ENCODE peak calls at places on chromosomes 4 and X, in ten cellular contexts. X, A, R, H, Q, Z, G, F, I and E are unnamed samples.

GRCh38 chr4:54229631-54230478 is 762 bp downstream of the PDGFRA start:
- DNase-seq in A (peak), Q (no peak), H (peak), F (peak), Z (no peak), G (no peak), I (peak), X (no peak), R (no peak), E (peak)

GRCh38 chr4:169042608-169043007 is 32.6 kb upstream of the CBR4 start:
- DNase-seq in X (no peak), R (no peak), I (no peak), H (no peak), F (no peak), Q (no peak), Z (no peak), A (no peak), G (no peak), E (no peak)

GRCh38 chr4:38980903-38981676 is 51.1 kb downstream of the TMEM156 start:
- DNase-seq in H (peak), G (peak), F (peak), I (no peak), A (peak), R (no peak), Q (no peak), X (no peak), Z (no peak), E (peak)

GRCh38 chr4:173746424-173746823 is 216.4 kb upstream of the HAND2 start:
- DNase-seq in Z (no peak), F (no peak), Q (no peak), A (no peak), G (no peak), I (no peak), X (no peak), H (no peak), R (no peak), E (no peak)

GRCh38 chr4:108486046-108486445 is 134.3 kb upstream of the RPL34 start:
- DNase-seq in Z (no peak), F (no peak), G (no peak), Q (no peak), X (no peak), A (no peak), I (no peak), R (no peak), H (no peak), E (no peak)

GRCh38 chr4:7073526-7074390 is 5.9 kb upstream of the GRPEL1 start:
- DNase-seq in Z (peak), I (peak), F (peak), G (peak), Q (no peak), A (peak), X (peak), R (peak), H (peak), E (peak)

GRCh38 chr4:42345962-42346544 is 51.2 kb upstream of the SHISA3 start:
- DNase-seq in I (no peak), Q (no peak), A (no peak), H (no peak), G (no peak), F (no peak), R (no peak), X (no peak), Z (no peak), E (no peak)

GRCh38 chr4:100190643-100191600 is 654 bp upstream of the DDIT4L start:
- DNase-seq in F (peak), G (peak), A (peak), X (no peak), H (peak), R (no peak), Q (no peak), Z (peak), I (no peak), E (peak)

GRCh38 chr4:10087152-10087791 is 29.3 kb downstream of the WDR1 start:
- DNase-seq in F (no peak), Q (no peak), R (no peak), A (no peak), X (no peak), H (no peak), I (no peak), Z (no peak), G (no peak), E (no peak)

GRCh38 chr4:11616856-11617255 is 188.2 kb upstream of the HS3ST1 start:
- DNase-seq in G (no peak), Z (no peak), X (no peak), R (no peak), I (no peak), F (no peak), Q (no peak), H (no peak), A (no peak), E (no peak)

GRCh38 chr4:4426511-4427477 is 39.9 kb downstream of the NSG1 start:
- DNase-seq in R (no peak), I (no peak), Z (no peak), Q (no peak), F (no peak), H (peak), X (no peak), G (peak), A (no peak), E (no peak)

GRCh38 chr4:47762376-47763266 is 75.2 kb downstream of the CORIN start:
- DNase-seq in A (no peak), Q (no peak), R (no peak), I (no peak), H (no peak), X (no peak), F (no peak), G (no peak), Z (no peak), E (no peak)

GRCh38 chr4:140116442-140117104 is 37.4 kb downstream of the MAML3 start:
- DNase-seq in X (no peak), R (no peak), G (peak), Z (peak), A (no peak), F (no peak), Q (peak), H (peak), I (no peak), E (no peak)

GRCh38 chr4:81335221-81335912 is 120.3 kb upstream of the PRKG2 start:
- DNase-seq in X (no peak), R (no peak), A (peak), I (no peak), Q (no peak), F (peak), G (no peak), Z (no peak), H (no peak), E (no peak)

GRCh38 chr4:88283661-88284377 is 542 bp downstream of the PPM1K start:
- DNase-seq in X (peak), A (peak), H (peak), R (peak), I (no peak), Z (peak), G (no peak), F (peak), Q (peak), E (peak)

GRCh38 chrX:51496501-51497291 is at the start of gene NUDT11:
- DNase-seq in A (peak), Q (peak), X (no peak), I (no peak), F (peak), R (no peak), H (peak), G (peak), Z (no peak), E (peak)

GRCh38 chr4:174352405-174352804 is 68.7 kb downstream of the CEP44 start:
- DNase-seq in A (peak), Z (peak), X (no peak), F (no peak), G (peak), H (no peak), R (no peak), Q (no peak), I (no peak), E (peak)

GRCh38 chr4:67566335-67566734 is 7.8 kb downstream of the STAP1 start:
- DNase-seq in F (no peak), G (no peak), Z (no peak), A (no peak), X (no peak), Q (no peak), R (no peak), I (no peak), H (no peak), E (no peak)